ENCODE peak calls at places on chromosomes 5 and 9, in ten cellular contexts. D is RKO, L is activated gamma-delta T cell treated with Interleukin-2 at 50 U/mL for 16 hours, W is neural crest cell, G is IMR-90, R is RPMI8226, F is mucosa of gallbladder, M is GM03348, Z is AG04450, K is NCI-H1694 treated with DMSO at 0.1 percent for 48 hours. N is an unnamed sample.

GRCh38 chr9:104896131-104896530 is 31.8 kb downstream of the ABCA1 start:
- DNase-seq in D (no peak), L (no peak), W (no peak), G (peak), R (no peak), F (no peak), M (no peak), Z (no peak), K (no peak), N (no peak)

GRCh38 chr9:133309608-133310007 is 26.4 kb downstream of the SURF6 start:
- DNase-seq in D (no peak), L (no peak), W (no peak), G (no peak), R (no peak), F (no peak), M (no peak), Z (no peak), K (no peak), N (no peak)

GRCh38 chr5:14179446-14179845 is 36.3 kb downstream of the TRIO start:
- DNase-seq in D (no peak), L (no peak), W (no peak), G (no peak), R (no peak), F (no peak), M (no peak), Z (no peak), K (no peak), N (no peak)

GRCh38 chr9:95511952-95512750 is 4.6 kb downstream of the PTCH1 start:
- DNase-seq in D (peak), L (no peak), W (no peak), G (no peak), R (no peak), F (no peak), M (peak), Z (no peak), K (no peak), N (no peak)

GRCh38 chr5:179192185-179192890 is 132.2 kb downstream of the ZNF354C start:
- DNase-seq in D (no peak), L (no peak), W (no peak), G (no peak), R (no peak), F (no peak), M (no peak), Z (no peak), K (peak), N (no peak)

GRCh38 chr9:94639045-94639995 is at the start of gene FBP1:
- DNase-seq in D (no peak), L (peak), W (peak), G (no peak), R (peak), F (peak), M (peak), Z (no peak), K (no peak), N (no peak)

GRCh38 chr9:118533101-118533500 is 828.9 kb downstream of the TLR4 start:
- DNase-seq in D (no peak), L (no peak), W (no peak), G (no peak), R (no peak), F (no peak), M (peak), Z (no peak), K (no peak), N (no peak)

GRCh38 chr5:180170111-180170809 is 38.8 kb downstream of the RASGEF1C start:
- DNase-seq in D (no peak), L (no peak), W (peak), G (no peak), R (peak), F (no peak), M (no peak), Z (no peak), K (no peak), N (no peak)

GRCh38 chr9:121498487-121499176 is 1.0 kb downstream of the GGTA1 start:
- DNase-seq in D (peak), L (no peak), W (no peak), G (peak), R (no peak), F (no peak), M (peak), Z (no peak), K (no peak), N (no peak)

GRCh38 chr9:83937861-83938455 is 16.7 kb upstream of the KIF27 start:
- DNase-seq in D (peak), L (peak), W (peak), G (peak), R (peak), F (no peak), M (peak), Z (no peak), K (peak), N (no peak)

GRCh38 chr5:158796812-158797497 is 302.8 kb downstream of the EBF1 start:
- DNase-seq in D (no peak), L (no peak), W (no peak), G (no peak), R (no peak), F (no peak), M (no peak), Z (no peak), K (no peak), N (no peak)

GRCh38 chr9:108259917-108260675 is 595.7 kb downstream of the ACTL7B start:
- DNase-seq in D (no peak), L (no peak), W (no peak), G (no peak), R (no peak), F (no peak), M (no peak), Z (no peak), K (no peak), N (no peak)

GRCh38 chr5:463952-464351 is 21.0 kb downstream of the EXOC3 start:
- DNase-seq in D (no peak), L (peak), W (no peak), G (no peak), R (no peak), F (no peak), M (no peak), Z (no peak), K (no peak), N (no peak)

GRCh38 chr5:147216552-147217154 is 18.2 kb upstream of the STK32A start:
- DNase-seq in D (no peak), L (no peak), W (no peak), G (no peak), R (peak), F (peak), M (no peak), Z (no peak), K (no peak), N (no peak)

GRCh38 chr5:142717582-142718215 is 31.8 kb upstream of the FGF1 start:
- DNase-seq in D (peak), L (no peak), W (no peak), G (peak), R (peak), F (peak), M (peak), Z (peak), K (peak), N (no peak)

GRCh38 chr5:154202379-154203260 is 12.1 kb downstream of the GALNT10 start:
- DNase-seq in D (no peak), L (peak), W (no peak), G (no peak), R (no peak), F (no peak), M (no peak), Z (no peak), K (no peak), N (no peak)

GRCh38 chr5:100647461-100648230 is 112.5 kb downstream of the FAM174A start:
- DNase-seq in D (no peak), L (no peak), W (no peak), G (no peak), R (peak), F (peak), M (no peak), Z (no peak), K (no peak), N (no peak)

GRCh38 chr5:122154910-122155309 is 25.6 kb downstream of the ZNF474 start:
- DNase-seq in D (peak), L (no peak), W (no peak), G (peak), R (no peak), F (no peak), M (peak), Z (peak), K (no peak), N (no peak)

GRCh38 chr9:110148384-110148783 is 59.6 kb downstream of the C9orf152 start:
- DNase-seq in D (no peak), L (peak), W (no peak), G (peak), R (peak), F (no peak), M (no peak), Z (no peak), K (no peak), N (no peak)

GRCh38 chr5:143733635-143734341 is 78.2 kb upstream of the HMHB1 start:
- DNase-seq in D (no peak), L (no peak), W (no peak), G (peak), R (no peak), F (no peak), M (peak), Z (no peak), K (no peak), N (no peak)

GRCh38 chr5:3104446-3105047 is 353.1 kb upstream of the IRX2 start:
- DNase-seq in D (no peak), L (no peak), W (no peak), G (no peak), R (no peak), F (no peak), M (no peak), Z (no peak), K (no peak), N (no peak)

GRCh38 chr9:75175395-75175794 is 87.1 kb downstream of the OSTF1 start:
- DNase-seq in D (no peak), L (no peak), W (no peak), G (no peak), R (no peak), F (no peak), M (no peak), Z (no peak), K (no peak), N (no peak)

N was measured in NCI-H446 treated with DMSO at 0.1 percent for 48 hours.